ENCODE peak calls at places on chromosome 7, in five cellular contexts. Q is DMS153; G is HFF-Myc; S is stimulated activated CD8-positive, alpha-beta memory T cell treated with anti-CD3 and anti-CD28 coated beads, Interleukin-7, amount 100 ng/mL, for 48 hours; C is aorta. L is an unnamed sample.

GRCh38 chr7:44275829-44276570 is 49.4 kb downstream of the CAMK2B start:
- DNase-seq in Q (no peak), G (no peak), S (no peak), C (peak), L (no peak)

GRCh38 chr7:105444342-105444938 is 55.7 kb upstream of the SRPK2 start:
- DNase-seq in Q (no peak), G (no peak), S (no peak), C (no peak), L (no peak)

GRCh38 chr7:44565097-44565794 is 8.5 kb downstream of the DDX56 start:
- DNase-seq in Q (peak), G (peak), S (peak), C (peak), L (peak)

GRCh38 chr7:16915405-16915804 is 33.6 kb upstream of the AGR3 start:
- DNase-seq in Q (no peak), G (peak), S (no peak), C (no peak), L (no peak)

GRCh38 chr7:25804154-25804553 is 347.8 kb upstream of the NFE2L3 start:
- DNase-seq in Q (no peak), G (no peak), S (no peak), C (no peak), L (no peak)

GRCh38 chr7:27900006-27900405 is 160.0 kb downstream of the TAX1BP1 start:
- DNase-seq in Q (no peak), G (no peak), S (no peak), C (no peak), L (no peak)

GRCh38 chr7:27175005-27175625 is 995 bp upstream of the HOXA10 start:
- DNase-seq in Q (no peak), G (no peak), S (no peak), C (peak), L (no peak)

GRCh38 chr7:88395720-88396119 is 89.0 kb upstream of the STEAP4 start:
- DNase-seq in Q (no peak), G (no peak), S (no peak), C (no peak), L (no peak)

GRCh38 chr7:152615052-152615741 is 60.7 kb downstream of the XRCC2 start:
- DNase-seq in Q (peak), G (no peak), S (no peak), C (no peak), L (no peak)

GRCh38 chr7:101906291-101907260 is 89.2 kb downstream of the CUX1 start:
- DNase-seq in Q (no peak), G (no peak), S (no peak), C (peak), L (no peak)

GRCh38 chr7:17131983-17132655 is 166.3 kb upstream of the AHR start:
- DNase-seq in Q (no peak), G (no peak), S (no peak), C (no peak), L (no peak)

L was measured in Panc1.